ENCODE peak calls at places on chromosomes 16 and 17, in eight cellular contexts. X is left ventricle myocardium superior; V is neural progenitor cell; I is sigmoid colon; Y is HT-29; A is T-helper 1 cell; F is tibial nerve; B is activated CD4-positive, alpha-beta memory T cell treated with anti-CD3 and anti-CD28 coated beads, Interleukin-2, amount 10 ng/mL, durations not matched to agents 7 days and 5 days. H is an unnamed sample.

GRCh38 chr16:49603956-49604355 is 230.4 kb downstream of the C16orf78 start:
- DNase-seq in I (no peak), F (no peak), A (no peak), X (no peak), B (no peak), V (no peak), Y (no peak), H (no peak)

GRCh38 chr17:35797370-35797769 is 1.9 kb upstream of the MMP28 start:
- DNase-seq in F (no peak), X (no peak), Y (no peak), A (no peak), I (no peak), B (no peak), V (no peak), H (no peak)

GRCh38 chr16:57422026-57422944 is 17.7 kb downstream of the CCL17 start:
- DNase-seq in V (peak), X (peak), B (no peak), Y (peak), F (peak), I (peak), A (no peak), H (peak)

GRCh38 chr16:86697715-86698114 is 119.4 kb downstream of the FOXL1 start:
- DNase-seq in F (no peak), V (no peak), Y (no peak), X (no peak), B (no peak), I (no peak), A (no peak), H (no peak)

GRCh38 chr16:54135361-54136275 is 151.0 kb downstream of the IRX3 start:
- DNase-seq in A (no peak), X (no peak), V (no peak), Y (no peak), I (no peak), B (no peak), F (no peak), H (no peak)

GRCh38 chr17:28879886-28880571 is 17.5 kb downstream of the FLOT2 start:
- DNase-seq in B (no peak), A (no peak), Y (no peak), F (no peak), X (peak), I (no peak), V (no peak), H (no peak)

GRCh38 chr17:72119963-72120877 is 600 bp upstream of the SOX9 start:
- DNase-seq in X (peak), Y (peak), A (no peak), I (peak), F (no peak), B (no peak), V (peak), H (peak)

GRCh38 chr17:35555695-35556094 is 4.9 kb downstream of the SLFN14 start:
- DNase-seq in Y (no peak), I (no peak), F (no peak), A (no peak), V (no peak), X (no peak), B (no peak), H (no peak)

GRCh38 chr17:2867441-2868424 is 71.5 kb downstream of the RAP1GAP2 start:
- DNase-seq in B (no peak), A (no peak), F (no peak), I (no peak), V (peak), Y (no peak), X (no peak), H (peak)

GRCh38 chr17:45123930-45124796 is 8.2 kb downstream of the PLCD3 start:
- DNase-seq in B (peak), I (peak), Y (peak), V (no peak), X (peak), F (no peak), A (peak), H (peak)

GRCh38 chr16:85751665-85752501 is 987 bp upstream of the C16orf74 start:
- DNase-seq in V (no peak), F (no peak), B (no peak), X (no peak), A (no peak), I (no peak), Y (no peak), H (peak)

GRCh38 chr16:88651276-88651988 is 579 bp upstream of the CYBA start:
- DNase-seq in X (peak), A (peak), F (no peak), Y (no peak), V (peak), I (no peak), B (peak), H (no peak)

GRCh38 chr17:76700290-76700626 is 10.5 kb downstream of the MXRA7 start:
- DNase-seq in V (no peak), A (no peak), B (no peak), X (no peak), F (no peak), I (no peak), Y (no peak), H (no peak)

GRCh38 chr16:52095466-52095865 is 451.5 kb downstream of the TOX3 start:
- DNase-seq in X (no peak), I (no peak), Y (no peak), V (no peak), A (no peak), F (no peak), B (no peak), H (no peak)

GRCh38 chr16:75226550-75227360 is 8.0 kb downstream of the CTRB1 start:
- DNase-seq in F (no peak), I (no peak), Y (no peak), V (no peak), X (no peak), B (no peak), A (no peak), H (no peak)

GRCh38 chr17:58991718-58992331 is 114.9 kb downstream of the TRIM37 start:
- DNase-seq in I (no peak), V (no peak), Y (no peak), A (peak), B (no peak), F (no peak), X (no peak), H (no peak)

GRCh38 chr17:48752399-48753288 is 24.1 kb upstream of the HOXB13 start:
- DNase-seq in A (no peak), I (no peak), F (no peak), X (no peak), V (no peak), B (no peak), Y (no peak), H (no peak)

GRCh38 chr17:57962441-57963148 is 7.4 kb upstream of the CUEDC1 start:
- DNase-seq in A (no peak), X (no peak), I (no peak), F (no peak), B (no peak), Y (no peak), V (no peak), H (no peak)

GRCh38 chr17:39132192-39132600 is 19.2 kb downstream of the PLXDC1 start:
- DNase-seq in V (peak), A (no peak), F (no peak), X (peak), Y (no peak), B (no peak), I (peak), H (peak)

GRCh38 chr16:83409347-83409746 is 398.4 kb upstream of the HSBP1 start:
- DNase-seq in I (no peak), F (no peak), V (no peak), A (no peak), X (no peak), Y (no peak), B (no peak), H (no peak)

GRCh38 chr17:31492880-31493655 is 101.6 kb downstream of the RAB11FIP4 start:
- DNase-seq in F (no peak), Y (no peak), V (no peak), B (peak), I (no peak), A (peak), X (no peak), H (no peak)

GRCh38 chr16:81626181-81626674 is 152.9 kb upstream of the PLCG2 start:
- DNase-seq in Y (no peak), A (peak), V (no peak), I (no peak), F (no peak), X (no peak), B (peak), H (no peak)

GRCh38 chr17:17175917-17176316 is 30.2 kb downstream of the PLD6 start:
- DNase-seq in Y (no peak), X (no peak), F (no peak), A (peak), B (peak), V (no peak), I (no peak), H (no peak)

GRCh38 chr16:87948735-87949070 is 2.5 kb upstream of the BANP start:
- DNase-seq in B (no peak), X (no peak), Y (no peak), A (no peak), V (no peak), F (no peak), I (no peak), H (no peak)

GRCh38 chr17:69142473-69142802 is 743 bp upstream of the ABCA6 start:
- DNase-seq in B (no peak), V (no peak), Y (no peak), A (no peak), I (no peak), X (no peak), F (no peak), H (no peak)

GRCh38 chr16:3681206-3681605 is 26.7 kb downstream of the DNASE1 start:
- DNase-seq in V (no peak), I (no peak), A (no peak), X (peak), F (no peak), Y (no peak), B (no peak), H (no peak)

GRCh38 chr16:66471696-66472393 is 44.8 kb downstream of the BEAN1 start:
- DNase-seq in F (no peak), I (peak), Y (no peak), X (no peak), A (no peak), V (no peak), B (no peak), H (no peak)

GRCh38 chr17:16945141-16945493 is 26.8 kb downstream of the TNFRSF13B start:
- DNase-seq in A (no peak), I (peak), B (peak), X (no peak), V (peak), Y (no peak), F (no peak), H (no peak)

GRCh38 chr16:72467157-72467759 is 295.3 kb upstream of the PMFBP1 start:
- DNase-seq in V (peak), X (no peak), B (no peak), I (no peak), Y (peak), F (no peak), A (peak), H (peak)

GRCh38 chr17:78979780-78980623 is at the start of gene LGALS3BP:
- DNase-seq in I (peak), X (peak), Y (peak), A (peak), V (peak), F (no peak), B (peak), H (peak)

GRCh38 chr17:62712011-62712615 is 84.6 kb downstream of the MRC2 start:
- DNase-seq in B (no peak), X (no peak), V (no peak), I (peak), Y (no peak), F (no peak), A (no peak), H (no peak)

GRCh38 chr16:89917773-89918452 is 749 bp upstream of the MC1R start:
- DNase-seq in A (peak), V (peak), F (peak), I (peak), X (peak), B (peak), Y (peak), H (peak)

GRCh38 chr17:15351487-15351840 is 10.1 kb upstream of the TEKT3 start:
- DNase-seq in X (no peak), B (no peak), I (no peak), Y (no peak), A (no peak), V (no peak), F (no peak), H (no peak)

GRCh38 chr17:76593338-76593737 is 7.7 kb upstream of the ST6GALNAC2 start:
- DNase-seq in V (no peak), X (no peak), I (no peak), B (no peak), Y (no peak), A (no peak), F (no peak), H (peak)

GRCh38 chr17:27471321-27472269 is 15.3 kb downstream of the KSR1 start:
- DNase-seq in V (no peak), Y (peak), B (peak), A (peak), I (no peak), X (no peak), F (no peak), H (peak)

GRCh38 chr17:45262516-45263476 is 902 bp upstream of the SPATA32 start:
- DNase-seq in A (no peak), V (no peak), I (peak), F (no peak), B (no peak), X (peak), Y (no peak), H (no peak)

H was measured in RWPE1.